ENCODE peak calls at places on chromosomes 16 and 17, in nine cellular contexts. One of them, this sample, is unnamed.

GRCh38 chr16:81987706-81988105 is 23.6 kb downstream of the SDR42E1 start:
- DNase-seq in spleen: no peak
- DNase-seq in heart right ventricle: no peak
- DNase-seq in tibial artery: no peak
- DNase-seq in choroid plexus epithelial cell: no peak
- DNase-seq in PC-9: peak
- DNase-seq in OCI-LY7: no peak
- DNase-seq in epithelial cell of esophagus: peak
- DNase-seq in CD8-positive, alpha-beta T cell: no peak
- DNase-seq in this sample: no peak

GRCh38 chr16:88785106-88785924 is at the start of gene PIEZO1:
- DNase-seq in tibial artery: peak
- DNase-seq in OCI-LY7: peak
- DNase-seq in spleen: peak
- DNase-seq in CD8-positive, alpha-beta T cell: peak
- DNase-seq in PC-9: peak
- DNase-seq in choroid plexus epithelial cell: peak
- DNase-seq in epithelial cell of esophagus: peak
- DNase-seq in heart right ventricle: peak
- DNase-seq in this sample: no peak

GRCh38 chr16:89237733-89238132 is 20.2 kb downstream of the ZNF778 start:
- DNase-seq in CD8-positive, alpha-beta T cell: no peak
- DNase-seq in tibial artery: no peak
- DNase-seq in OCI-LY7: no peak
- DNase-seq in choroid plexus epithelial cell: no peak
- DNase-seq in epithelial cell of esophagus: no peak
- DNase-seq in PC-9: no peak
- DNase-seq in spleen: no peak
- DNase-seq in heart right ventricle: no peak
- DNase-seq in this sample: no peak

GRCh38 chr17:62703269-62703775 is 75.9 kb downstream of the MRC2 start:
- DNase-seq in spleen: peak
- DNase-seq in CD8-positive, alpha-beta T cell: no peak
- DNase-seq in epithelial cell of esophagus: peak
- DNase-seq in tibial artery: peak
- DNase-seq in heart right ventricle: no peak
- DNase-seq in OCI-LY7: no peak
- DNase-seq in choroid plexus epithelial cell: no peak
- DNase-seq in PC-9: peak
- DNase-seq in this sample: no peak

GRCh38 chr16:24670623-24671454 is 58.6 kb upstream of the TNRC6A start:
- DNase-seq in heart right ventricle: peak
- DNase-seq in OCI-LY7: peak
- DNase-seq in spleen: no peak
- DNase-seq in CD8-positive, alpha-beta T cell: no peak
- DNase-seq in epithelial cell of esophagus: peak
- DNase-seq in tibial artery: peak
- DNase-seq in choroid plexus epithelial cell: peak
- DNase-seq in PC-9: no peak
- DNase-seq in this sample: peak

GRCh38 chr16:69126221-69126620 is 6.2 kb downstream of the CHTF8 start:
- DNase-seq in OCI-LY7: no peak
- DNase-seq in choroid plexus epithelial cell: no peak
- DNase-seq in PC-9: no peak
- DNase-seq in CD8-positive, alpha-beta T cell: no peak
- DNase-seq in epithelial cell of esophagus: no peak
- DNase-seq in heart right ventricle: no peak
- DNase-seq in tibial artery: no peak
- DNase-seq in spleen: no peak
- DNase-seq in this sample: no peak

GRCh38 chr16:57648125-57648524 is 19.7 kb downstream of the ADGRG1 start:
- DNase-seq in tibial artery: no peak
- DNase-seq in CD8-positive, alpha-beta T cell: no peak
- DNase-seq in choroid plexus epithelial cell: no peak
- DNase-seq in PC-9: no peak
- DNase-seq in OCI-LY7: no peak
- DNase-seq in epithelial cell of esophagus: no peak
- DNase-seq in spleen: no peak
- DNase-seq in heart right ventricle: no peak
- DNase-seq in this sample: no peak

GRCh38 chr16:48592839-48593429 is 17.0 kb downstream of the N4BP1 start:
- DNase-seq in heart right ventricle: no peak
- DNase-seq in PC-9: no peak
- DNase-seq in OCI-LY7: peak
- DNase-seq in tibial artery: no peak
- DNase-seq in spleen: no peak
- DNase-seq in choroid plexus epithelial cell: no peak
- DNase-seq in epithelial cell of esophagus: no peak
- DNase-seq in CD8-positive, alpha-beta T cell: no peak
- DNase-seq in this sample: no peak

GRCh38 chr17:27293359-27293897 is 486 bp upstream of the WSB1 start:
- DNase-seq in spleen: peak
- DNase-seq in PC-9: no peak
- DNase-seq in choroid plexus epithelial cell: no peak
- DNase-seq in heart right ventricle: no peak
- DNase-seq in CD8-positive, alpha-beta T cell: no peak
- DNase-seq in OCI-LY7: peak
- DNase-seq in tibial artery: no peak
- DNase-seq in epithelial cell of esophagus: no peak
- DNase-seq in this sample: no peak

GRCh38 chr17:44083250-44083849 is 12.8 kb downstream of the G6PC3 start:
- DNase-seq in heart right ventricle: no peak
- DNase-seq in OCI-LY7: peak
- DNase-seq in PC-9: peak
- DNase-seq in epithelial cell of esophagus: peak
- DNase-seq in CD8-positive, alpha-beta T cell: no peak
- DNase-seq in choroid plexus epithelial cell: no peak
- DNase-seq in spleen: no peak
- DNase-seq in tibial artery: no peak
- DNase-seq in this sample: no peak

GRCh38 chr16:48001306-48001885 is 154.4 kb downstream of the ABCC12 start:
- DNase-seq in OCI-LY7: no peak
- DNase-seq in choroid plexus epithelial cell: no peak
- DNase-seq in tibial artery: no peak
- DNase-seq in PC-9: no peak
- DNase-seq in spleen: no peak
- DNase-seq in CD8-positive, alpha-beta T cell: no peak
- DNase-seq in heart right ventricle: no peak
- DNase-seq in epithelial cell of esophagus: no peak
- DNase-seq in this sample: no peak

GRCh38 chr17:1557355-1558095 is 5.1 kb downstream of the PITPNA start:
- DNase-seq in heart right ventricle: no peak
- DNase-seq in OCI-LY7: no peak
- DNase-seq in CD8-positive, alpha-beta T cell: no peak
- DNase-seq in spleen: peak
- DNase-seq in tibial artery: no peak
- DNase-seq in epithelial cell of esophagus: peak
- DNase-seq in PC-9: no peak
- DNase-seq in choroid plexus epithelial cell: peak
- DNase-seq in this sample: no peak

GRCh38 chr17:73231363-73231762 is 30.3 kb downstream of the CPSF4L start:
- DNase-seq in spleen: no peak
- DNase-seq in OCI-LY7: peak
- DNase-seq in PC-9: peak
- DNase-seq in heart right ventricle: no peak
- DNase-seq in epithelial cell of esophagus: no peak
- DNase-seq in CD8-positive, alpha-beta T cell: no peak
- DNase-seq in choroid plexus epithelial cell: peak
- DNase-seq in tibial artery: no peak
- DNase-seq in this sample: no peak

GRCh38 chr16:974606-975312 is 4.0 kb upstream of the LMF1 start:
- DNase-seq in PC-9: peak
- DNase-seq in spleen: no peak
- DNase-seq in choroid plexus epithelial cell: no peak
- DNase-seq in heart right ventricle: no peak
- DNase-seq in OCI-LY7: peak
- DNase-seq in tibial artery: no peak
- DNase-seq in CD8-positive, alpha-beta T cell: no peak
- DNase-seq in epithelial cell of esophagus: no peak
- DNase-seq in this sample: no peak

GRCh38 chr17:79678091-79678731 is 52.5 kb upstream of the ENPP7 start:
- DNase-seq in CD8-positive, alpha-beta T cell: no peak
- DNase-seq in epithelial cell of esophagus: no peak
- DNase-seq in PC-9: no peak
- DNase-seq in heart right ventricle: no peak
- DNase-seq in OCI-LY7: no peak
- DNase-seq in tibial artery: no peak
- DNase-seq in spleen: no peak
- DNase-seq in choroid plexus epithelial cell: no peak
- DNase-seq in this sample: no peak

GRCh38 chr16:48101069-48101674 is 54.6 kb downstream of the ABCC12 start:
- DNase-seq in epithelial cell of esophagus: peak
- DNase-seq in heart right ventricle: no peak
- DNase-seq in OCI-LY7: no peak
- DNase-seq in choroid plexus epithelial cell: no peak
- DNase-seq in spleen: no peak
- DNase-seq in PC-9: no peak
- DNase-seq in CD8-positive, alpha-beta T cell: no peak
- DNase-seq in tibial artery: no peak
- DNase-seq in this sample: peak

GRCh38 chr17:58665946-58666857 is 25.6 kb downstream of the TEX14 start:
- DNase-seq in choroid plexus epithelial cell: no peak
- DNase-seq in CD8-positive, alpha-beta T cell: no peak
- DNase-seq in spleen: no peak
- DNase-seq in epithelial cell of esophagus: no peak
- DNase-seq in PC-9: no peak
- DNase-seq in tibial artery: no peak
- DNase-seq in heart right ventricle: no peak
- DNase-seq in OCI-LY7: no peak
- DNase-seq in this sample: no peak
- H3K4me3 ChIP-seq in choroid plexus epithelial cell: no peak
- H3K4me3 ChIP-seq in CD8-positive, alpha-beta T cell: no peak
- H3K4me3 ChIP-seq in spleen: peak
- H3K4me3 ChIP-seq in epithelial cell of esophagus: peak
- H3K4me3 ChIP-seq in PC-9: no peak
- H3K4me3 ChIP-seq in tibial artery: no peak
- H3K4me3 ChIP-seq in heart right ventricle: no peak
- H3K4me3 ChIP-seq in OCI-LY7: no peak
- H3K4me3 ChIP-seq in this sample: no peak

DNA sequence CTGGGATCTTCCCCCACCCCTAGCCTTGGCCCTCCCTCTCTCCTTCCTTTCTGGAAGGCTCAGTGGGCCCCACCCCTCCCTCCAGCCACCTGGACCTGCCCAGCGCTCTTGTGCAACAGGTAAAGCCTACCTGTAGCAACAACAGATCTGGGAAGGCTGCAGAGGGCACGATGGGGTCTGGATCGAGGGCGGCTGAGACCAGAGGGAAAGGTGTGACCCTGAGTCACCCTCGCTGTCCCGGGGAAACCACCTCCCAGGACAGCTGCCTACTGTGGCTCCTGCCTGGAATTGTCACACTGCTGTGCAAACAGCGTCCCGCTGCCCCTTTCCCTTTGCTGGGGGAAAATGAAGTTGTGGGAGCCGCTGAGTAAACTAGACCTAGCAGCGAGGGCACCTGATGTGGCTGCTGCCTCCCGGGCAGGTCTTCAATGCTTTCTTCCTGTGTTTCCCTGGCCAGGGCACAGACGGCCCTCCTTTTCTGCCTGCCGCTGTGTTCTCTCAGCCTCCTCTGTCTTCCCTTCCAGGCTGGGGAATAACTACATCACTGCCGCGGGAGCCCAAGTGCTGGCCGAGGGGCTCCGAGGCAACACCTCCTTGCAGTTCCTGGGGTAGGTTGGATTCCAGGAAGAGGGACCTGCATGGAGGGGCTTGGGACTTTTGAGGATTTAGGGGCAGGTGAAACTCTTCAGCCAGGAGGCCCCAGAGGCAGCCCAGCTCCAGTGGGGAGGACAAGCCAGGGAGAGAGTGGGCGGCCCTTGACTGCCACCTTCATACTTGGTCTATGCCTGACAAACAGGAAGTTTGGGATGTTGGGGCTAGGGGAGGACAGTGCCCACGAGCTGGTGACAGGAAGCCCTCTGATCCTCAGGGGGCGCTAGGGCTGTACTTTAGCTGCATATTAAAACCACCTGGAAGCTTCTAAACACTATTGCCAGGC is 22.2 kb upstream of the CYLD start:
- DNase-seq in PC-9: peak
- DNase-seq in spleen: no peak
- DNase-seq in OCI-LY7: no peak
- DNase-seq in tibial artery: no peak
- DNase-seq in epithelial cell of esophagus: no peak
- DNase-seq in choroid plexus epithelial cell: no peak
- DNase-seq in CD8-positive, alpha-beta T cell: peak
- DNase-seq in heart right ventricle: no peak
- DNase-seq in this sample: no peak
- TF ChIP-seq CTCF in PC-9: no peak
- TF ChIP-seq CTCF in spleen: no peak
- TF ChIP-seq CTCF in OCI-LY7: peak
- TF ChIP-seq CTCF in tibial artery: no peak
- TF ChIP-seq CTCF in epithelial cell of esophagus: no peak
- TF ChIP-seq CTCF in choroid plexus epithelial cell: no peak
- TF ChIP-seq CTCF in CD8-positive, alpha-beta T cell: peak
- TF ChIP-seq CTCF in heart right ventricle: no peak
- TF ChIP-seq CTCF in this sample: no peak

GRCh38 chr17:50918071-50918932 is 52.1 kb upstream of the TOB1 start:
- DNase-seq in epithelial cell of esophagus: no peak
- DNase-seq in spleen: peak
- DNase-seq in PC-9: no peak
- DNase-seq in CD8-positive, alpha-beta T cell: no peak
- DNase-seq in OCI-LY7: no peak
- DNase-seq in choroid plexus epithelial cell: no peak
- DNase-seq in tibial artery: no peak
- DNase-seq in heart right ventricle: no peak
- DNase-seq in this sample: no peak
- H3K4me3 ChIP-seq in epithelial cell of esophagus: no peak
- H3K4me3 ChIP-seq in spleen: no peak
- H3K4me3 ChIP-seq in PC-9: no peak
- H3K4me3 ChIP-seq in CD8-positive, alpha-beta T cell: peak
- H3K4me3 ChIP-seq in OCI-LY7: no peak
- H3K4me3 ChIP-seq in choroid plexus epithelial cell: no peak
- H3K4me3 ChIP-seq in tibial artery: no peak
- H3K4me3 ChIP-seq in heart right ventricle: no peak
- H3K4me3 ChIP-seq in this sample: no peak

GRCh38 chr16:87620201-87620495 is 17.8 kb downstream of the JPH3 start:
- DNase-seq in epithelial cell of esophagus: no peak
- DNase-seq in tibial artery: no peak
- DNase-seq in spleen: no peak
- DNase-seq in choroid plexus epithelial cell: no peak
- DNase-seq in PC-9: no peak
- DNase-seq in heart right ventricle: no peak
- DNase-seq in CD8-positive, alpha-beta T cell: no peak
- DNase-seq in OCI-LY7: no peak
- DNase-seq in this sample: no peak
- TF ChIP-seq CTCF in epithelial cell of esophagus: no peak
- TF ChIP-seq CTCF in tibial artery: no peak
- TF ChIP-seq CTCF in spleen: no peak
- TF ChIP-seq CTCF in choroid plexus epithelial cell: no peak
- TF ChIP-seq CTCF in PC-9: no peak
- TF ChIP-seq CTCF in heart right ventricle: no peak
- TF ChIP-seq CTCF in CD8-positive, alpha-beta T cell: no peak
- TF ChIP-seq CTCF in OCI-LY7: no peak
- TF ChIP-seq CTCF in this sample: no peak

GRCh38 chr17:81309140-81309858 is 14.2 kb upstream of the SLC38A10 start:
- DNase-seq in CD8-positive, alpha-beta T cell: no peak
- DNase-seq in choroid plexus epithelial cell: peak
- DNase-seq in OCI-LY7: no peak
- DNase-seq in tibial artery: peak
- DNase-seq in epithelial cell of esophagus: peak
- DNase-seq in heart right ventricle: peak
- DNase-seq in spleen: peak
- DNase-seq in PC-9: peak
- DNase-seq in this sample: peak
- H3K4me3 ChIP-seq in CD8-positive, alpha-beta T cell: no peak
- H3K4me3 ChIP-seq in choroid plexus epithelial cell: no peak
- H3K4me3 ChIP-seq in OCI-LY7: no peak
- H3K4me3 ChIP-seq in tibial artery: peak
- H3K4me3 ChIP-seq in epithelial cell of esophagus: no peak
- H3K4me3 ChIP-seq in heart right ventricle: peak
- H3K4me3 ChIP-seq in spleen: peak
- H3K4me3 ChIP-seq in PC-9: peak
- H3K4me3 ChIP-seq in this sample: no peak

This sample was measured in astrocyte of the cerebellum.